ENCODE peak calls at places on chromosomes 6 and 20, in four cellular contexts. T, W, S and V are unnamed samples.

GRCh38 chr20:1427457-1428054 is 34.7 kb upstream of the FKBP1A start:
- DNase-seq in T (no peak), W (no peak), S (no peak), V (no peak)

GRCh38 chr6:160275511-160276003 is 16.9 kb upstream of the SLC22A2 start:
- DNase-seq in T (no peak), W (no peak), S (no peak), V (no peak)

GRCh38 chr6:28107506-28107905 is 16.9 kb upstream of the ZSCAN16 start:
- DNase-seq in T (no peak), W (no peak), S (no peak), V (no peak)

GRCh38 chr6:13267142-13267621 is 61.2 kb downstream of the TBC1D7 start:
- DNase-seq in T (no peak), W (no peak), S (peak; percentile 54), V (peak; percentile 65)

GRCh38 chr6:108953681-108954080 is 105.5 kb downstream of the ARMC2 start:
- DNase-seq in T (no peak), W (no peak), S (no peak), V (no peak)

GRCh38 chr20:61857414-61857775 is 208.3 kb downstream of the TAF4 start:
- DNase-seq in T (no peak), W (no peak), S (no peak), V (no peak)

GRCh38 chr20:57405236-57406016 is 14.2 kb downstream of the RBM38 start:
- DNase-seq in T (no peak), W (no peak), S (no peak), V (no peak)

GRCh38 chr6:139881728-139882211 is 507.3 kb upstream of the CITED2 start:
- DNase-seq in T (no peak), W (no peak), S (peak; percentile 61), V (peak; percentile 51)

GRCh38 chr6:111462770-111463391 is 20.1 kb downstream of the REV3L start:
- DNase-seq in T (no peak), W (no peak), S (peak; percentile 71), V (peak; percentile 66)

GRCh38 chr6:63802606-63803206 is 167.1 kb downstream of the PHF3 start:
- DNase-seq in T (no peak), W (no peak), S (peak; percentile 42), V (peak; percentile 56)

GRCh38 chr6:168201383-168201782 is 118.2 kb downstream of the DACT2 start:
- DNase-seq in T (no peak), W (no peak), S (no peak), V (peak; percentile 13)